ENCODE peak calls at places on chromosomes 3 and 15, in four cellular contexts. J is GM23248, S is GM23338, H is mammary epithelial cell. K is an unnamed sample.

GRCh38 chr15:38888701-38889154 is 324.1 kb upstream of the RASGRP1 start:
- DNase-seq in S (no peak), H (no peak), J (no peak), K (no peak)

GRCh38 chr3:135078283-135078682 is 283.2 kb downstream of the EPHB1 start:
- DNase-seq in H (no peak), S (peak), J (no peak), K (no peak)

GRCh38 chr3:14360123-14360881 is 42.1 kb upstream of the SLC6A6 start:
- DNase-seq in J (no peak), H (no peak), S (no peak), K (peak)

GRCh38 chr3:2099779-2100191 is 1.1 kb downstream of the CNTN4 start:
- DNase-seq in H (no peak), S (peak), J (no peak), K (peak)

GRCh38 chr3:24417730-24418129 is 76.9 kb downstream of the THRB start:
- DNase-seq in H (no peak), S (no peak), J (no peak), K (no peak)

GRCh38 chr3:4746241-4746958 is 232.8 kb upstream of the BHLHE40 start:
- DNase-seq in J (peak), S (no peak), H (no peak), K (peak)

GRCh38 chr3:51621091-51621892 is 49.8 kb upstream of the TEX264 start:
- DNase-seq in S (no peak), J (peak), H (peak), K (peak)

GRCh38 chr15:38536201-38536676 is 28.4 kb downstream of the RASGRP1 start:
- DNase-seq in H (no peak), S (no peak), J (peak), K (peak)

GRCh38 chr15:75718326-75718725 is 5.7 kb upstream of the CSPG4 start:
- DNase-seq in J (peak), H (peak), S (no peak), K (peak)

GRCh38 chr3:60708191-60708975 is 542.9 kb downstream of the FHIT start:
- DNase-seq in H (no peak), S (no peak), J (peak), K (peak)

GRCh38 chr3:51796859-51797258 is 17.8 kb upstream of the IQCF6 start:
- DNase-seq in J (no peak), S (no peak), H (peak), K (no peak)

GRCh38 chr3:141257971-141258370 is 26.3 kb downstream of the PXYLP1 start:
- DNase-seq in J (no peak), S (no peak), H (no peak), K (no peak)

GRCh38 chr3:141255864-141256263 is 24.2 kb downstream of the PXYLP1 start:
- DNase-seq in H (no peak), S (peak), J (peak), K (peak)

GRCh38 chr3:141261472-141262171 is 30.0 kb downstream of the PXYLP1 start:
- DNase-seq in S (no peak), H (no peak), J (peak), K (no peak)

GRCh38 chr3:141262306-141262705 is 30.7 kb downstream of the PXYLP1 start:
- DNase-seq in H (peak), J (peak), S (no peak), K (peak)

DNA sequence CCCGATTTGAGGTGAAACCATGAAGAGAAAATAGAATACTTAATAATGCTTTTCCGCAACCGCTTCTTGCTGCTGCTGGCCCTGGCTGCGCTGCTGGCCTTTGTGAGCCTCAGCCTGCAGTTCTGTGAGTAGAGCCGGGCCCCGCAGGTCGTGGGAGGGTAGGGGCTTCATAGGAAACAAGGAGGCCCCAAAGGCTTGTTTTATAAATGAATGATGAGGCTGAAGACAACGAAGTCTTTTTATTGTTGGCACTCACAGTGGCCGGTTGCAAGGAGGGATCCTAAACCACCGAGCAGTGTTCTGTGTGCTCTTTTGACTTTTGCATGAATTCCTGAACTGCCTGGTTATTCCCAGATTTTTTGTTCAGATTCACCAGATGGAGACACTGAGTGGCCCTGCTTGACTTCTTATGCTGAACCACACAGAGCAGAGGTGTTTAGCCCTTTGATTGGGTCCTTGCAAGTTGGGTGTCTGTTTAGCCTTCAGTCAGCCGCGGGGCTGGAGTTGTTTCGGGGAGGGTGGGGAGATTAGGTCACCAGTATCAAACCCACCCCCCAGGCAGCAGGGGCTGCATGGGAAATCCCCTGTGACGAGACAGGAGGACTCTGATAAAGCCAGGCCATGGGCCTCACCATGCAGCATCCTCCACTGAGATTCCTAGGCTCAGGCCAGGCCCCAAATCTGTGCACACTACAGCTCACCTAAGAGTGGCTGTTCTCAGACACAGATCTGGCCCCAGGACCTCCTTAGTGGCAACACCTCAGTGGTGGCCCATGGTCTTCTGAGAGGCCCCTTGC is 28.7 kb downstream of the PXYLP1 start:
- DNase-seq in S (no peak), H (no peak), J (no peak), K (no peak)
- H3K4me2 ChIP-seq in S (no peak), H (no peak), J (no peak), K (no peak)

GRCh38 chr15:68768321-68768720 is 52.4 kb downstream of the ANP32A start:
- DNase-seq in H (peak), S (no peak), J (peak), K (no peak)
- H3K4me2 ChIP-seq in H (no peak), S (no peak), J (no peak), K (no peak)

GRCh38 chr3:9412293-9412692 is 14.9 kb downstream of the SETD5 start:
- DNase-seq in H (no peak), J (no peak), S (no peak), K (no peak)

GRCh38 chr3:9408061-9408460 is 10.6 kb downstream of the SETD5 start:
- DNase-seq in H (no peak), J (no peak), S (no peak), K (no peak)

GRCh38 chr3:9408546-9408945 is 11.1 kb downstream of the SETD5 start:
- DNase-seq in H (no peak), J (no peak), S (no peak), K (no peak)

GRCh38 chr3:9411302-9411701 is 13.9 kb downstream of the SETD5 start:
- DNase-seq in J (no peak), H (no peak), S (no peak), K (no peak)

DNA sequence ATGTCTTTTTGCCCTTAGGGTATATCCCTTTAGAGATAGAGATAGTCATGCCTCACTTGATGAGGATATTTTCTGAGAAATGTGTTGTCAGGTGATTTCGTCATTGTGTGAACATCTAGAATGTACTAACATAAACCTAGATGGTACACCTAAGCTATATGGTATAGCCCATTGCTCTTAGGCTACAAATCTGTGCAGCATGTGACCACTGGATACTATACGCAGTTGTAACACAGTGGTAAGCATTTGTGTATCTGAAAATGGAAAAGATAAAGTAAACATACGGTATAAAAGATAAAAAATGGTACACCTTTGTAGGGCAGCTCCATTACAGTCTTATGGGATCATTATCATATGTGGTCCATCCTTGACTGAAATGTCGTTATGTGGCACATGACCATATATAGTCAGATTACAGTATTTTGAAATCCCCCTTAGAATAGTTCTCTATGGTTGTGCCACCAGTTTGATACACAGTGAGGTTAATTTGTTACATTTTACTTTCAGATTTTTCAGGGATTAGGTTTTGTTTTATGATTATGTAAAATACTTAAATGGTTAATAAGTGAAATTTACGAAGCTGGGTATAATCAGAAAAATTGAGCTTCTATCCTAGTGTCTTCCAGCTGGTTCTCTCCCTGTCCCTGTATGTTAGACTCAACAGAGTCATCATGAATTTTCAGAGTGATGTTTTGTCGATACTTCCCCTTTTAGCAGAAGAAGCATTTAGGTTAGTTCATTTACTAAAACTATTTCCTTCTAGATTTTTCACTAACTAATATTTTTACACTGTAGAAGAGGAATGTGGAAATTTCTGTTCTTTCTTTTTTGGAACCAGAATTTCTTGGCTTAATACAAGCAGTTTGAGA is 12.8 kb downstream of the SETD5 start:
- DNase-seq in H (no peak), J (no peak), S (no peak), K (no peak)
- H3K4me2 ChIP-seq in H (no peak), J (no peak), S (no peak), K (no peak)

DNA sequence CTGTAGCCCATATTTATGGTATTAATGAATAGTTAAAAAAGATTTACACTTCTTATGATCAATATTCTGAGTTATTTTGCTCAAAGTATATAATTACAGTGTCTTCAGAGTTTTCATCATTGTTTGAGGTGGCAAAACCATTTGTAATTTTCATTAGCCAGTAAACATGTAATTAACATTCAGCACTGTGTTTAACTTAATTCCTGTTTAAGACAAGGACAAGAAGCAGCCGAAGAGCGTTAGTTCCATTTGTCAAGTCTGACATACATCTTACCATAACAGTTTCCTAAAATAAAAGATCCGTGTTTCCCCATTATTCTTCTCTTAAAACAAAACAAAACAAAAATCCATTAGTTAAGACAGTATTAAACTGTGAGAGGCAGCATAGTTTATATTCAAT is 5.6 kb upstream of the NR2F2 start:
- DNase-seq in J (no peak), S (no peak), H (no peak), K (peak)
- H3K4me2 ChIP-seq in J (peak), S (peak), H (peak), K (peak)

DNA sequence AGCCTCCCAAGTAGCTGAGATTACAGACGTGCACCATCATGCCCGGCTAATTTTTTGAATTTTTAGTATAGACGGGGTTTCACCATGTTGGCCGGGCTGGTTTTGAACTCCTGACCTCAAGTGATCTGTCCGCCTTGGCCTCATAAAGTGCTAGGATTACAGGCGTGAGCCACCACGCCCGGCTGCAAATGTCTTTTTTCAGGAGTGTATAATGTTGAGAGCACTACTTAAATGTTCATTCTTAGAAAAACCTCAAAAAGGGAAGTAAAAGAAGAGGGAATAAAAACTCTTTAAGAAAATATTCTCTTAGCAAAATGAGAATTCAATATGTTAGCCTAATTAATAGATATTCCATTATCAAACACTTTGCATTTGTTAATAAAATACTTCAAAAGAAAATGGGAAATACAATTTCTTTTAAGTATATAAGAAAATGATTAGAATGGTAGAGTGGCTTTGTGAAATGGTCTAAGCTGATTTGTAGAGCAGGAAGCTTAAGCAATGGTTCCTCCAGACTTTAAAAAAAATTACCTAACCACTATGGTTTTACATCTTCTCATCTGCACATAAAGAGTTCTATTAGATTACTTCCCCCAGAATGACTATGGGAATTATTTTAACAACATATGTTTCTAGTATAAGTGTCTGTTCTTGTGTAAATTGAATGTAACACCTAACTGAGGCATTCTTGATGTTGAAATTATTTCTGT is 226.7 kb upstream of the ALCAM start:
- DNase-seq in H (no peak), J (no peak), S (no peak), K (no peak)
- H3K4me2 ChIP-seq in H (no peak), J (no peak), S (no peak), K (no peak)

DNA sequence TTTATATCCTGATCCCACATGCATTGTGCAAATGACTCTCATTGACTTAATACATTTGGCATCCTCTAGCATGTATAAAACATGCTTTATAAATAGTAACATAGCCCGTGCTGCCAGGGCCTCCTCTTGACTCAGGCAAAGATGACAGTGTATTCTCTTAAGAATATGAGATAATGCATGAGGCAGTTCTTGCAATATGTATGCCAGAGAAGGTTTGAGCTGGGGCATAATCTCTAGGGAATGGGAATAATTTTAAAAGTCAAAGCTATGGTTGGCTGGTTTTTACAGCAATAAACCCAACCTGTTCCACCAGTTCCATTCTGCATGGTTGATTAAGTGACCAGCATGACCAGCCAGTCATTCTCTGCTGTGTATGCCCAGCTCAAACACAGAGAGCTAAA is 179.0 kb upstream of the PFN2 start:
- DNase-seq in H (peak), S (no peak), J (peak), K (peak)
- H3K4me2 ChIP-seq in H (no peak), S (no peak), J (peak), K (no peak)

GRCh38 chr15:85059734-85060133 is 78.1 kb downstream of the PDE8A start:
- DNase-seq in H (no peak), J (no peak), S (no peak), K (no peak)
- H3K4me2 ChIP-seq in H (no peak), J (no peak), S (no peak), K (no peak)

GRCh38 chr3:20958161-20958560 is 772.2 kb upstream of the SGO1 start:
- DNase-seq in H (no peak), S (no peak), J (no peak), K (no peak)
- H3K4me2 ChIP-seq in H (no peak), S (peak), J (no peak), K (no peak)